ENCODE peak calls at places on chromosomes 2 and 18, in four cellular contexts. Y is PC-9, T is GM12878, A is PC-3. Z is an unnamed sample. For H3K36me3 and H3K4me1, the result is how much of the 10 kb centered on the place peaks cover.

GRCh38 chr2:163571423-163572102 is 164.2 kb downstream of the FIGN start:
- DNase-seq in Y (no peak), T (no peak), A (no peak), Z (no peak)

GRCh38 chr2:137813176-137813575 is 151.1 kb upstream of the HNMT start:
- DNase-seq in Y (no peak), T (no peak), A (no peak), Z (no peak)

GRCh38 chr18:38909972-38910371 is 1344.4 kb upstream of the CELF4 start:
- DNase-seq in Y (no peak), T (no peak), A (peak), Z (peak)

GRCh38 chr2:231743376-231744116 is 35.2 kb downstream of the PTMA start:
- DNase-seq in Y (no peak), T (no peak), A (no peak), Z (no peak)

GRCh38 chr2:149409506-149409905 is 79.1 kb downstream of the LYPD6 start:
- DNase-seq in Y (no peak), T (no peak), A (no peak), Z (no peak)

GRCh38 chr2:227163445-227163997 is 484 bp downstream of the COL4A4 start:
- DNase-seq in Y (no peak), T (no peak), A (no peak), Z (no peak)

GRCh38 chr2:103144837-103145236 is 383.0 kb downstream of the TMEM182 start:
- DNase-seq in Y (no peak), T (no peak), A (no peak), Z (no peak)

GRCh38 chr2:95077521-95077807 is 44.1 kb downstream of the MRPS5 start:
- DNase-seq in Y (peak), T (no peak), A (peak), Z (peak)

GRCh38 chr2:102224824-102225739 is 38.3 kb downstream of the IL1RL2 start:
- DNase-seq in Y (no peak), T (no peak), A (no peak), Z (no peak)

GRCh38 chr2:174771631-174772491 is 7.6 kb upstream of the CHRNA1 start:
- DNase-seq in Y (peak), T (no peak), A (peak), Z (peak)

GRCh38 chr18:11839556-11839955 is 11.7 kb upstream of the CHMP1B start:
- DNase-seq in Y (no peak), T (no peak), A (no peak), Z (no peak)

GRCh38 chr2:15983496-15983895 is 43.1 kb downstream of the MYCN start:
- DNase-seq in Y (no peak), T (no peak), A (no peak), Z (no peak)

GRCh38 chr2:20506281-20506685 is 59.4 kb downstream of the RHOB start:
- DNase-seq in Y (no peak), T (no peak), A (peak), Z (peak)

GRCh38 chr2:196413821-196414274 is 225.7 kb upstream of the CCDC150 start:
- DNase-seq in Y (no peak), T (peak), A (no peak), Z (no peak)

GRCh38 chr18:63970803-63971191 is 916 bp downstream of the SERPINB8 start:
- DNase-seq in Y (peak), T (no peak), A (peak), Z (peak)

GRCh38 chr2:212097001-212097400 is 441.6 kb downstream of the ERBB4 start:
- DNase-seq in Y (no peak), T (no peak), A (no peak), Z (no peak)

GRCh38 chr2:58283931-58284330 is 42.8 kb upstream of the FANCL start:
- DNase-seq in Y (no peak), T (no peak), A (no peak), Z (no peak)

GRCh38 chr18:49844903-49845302 is 31.6 kb upstream of the ACAA2 start:
- DNase-seq in Y (no peak), T (no peak), A (no peak), Z (no peak)

GRCh38 chr2:42835577-42836371 is 43.4 kb upstream of the HAAO start:
- DNase-seq in Y (peak), T (no peak), A (peak), Z (peak)

GRCh38 chr2:237858294-237859081 is 935 bp upstream of the RAMP1 start:
- DNase-seq in Y (peak), T (peak), A (peak), Z (peak)

GRCh38 chr2:132670104-132670960 is at the start of gene LYPD1:
- DNase-seq in Y (peak), T (no peak), A (peak), Z (peak)

GRCh38 chr2:205781244-205781643 is 98.9 kb downstream of the NRP2 start:
- DNase-seq in Y (no peak), T (no peak), A (no peak), Z (no peak)

GRCh38 chr2:218008060-218009040 is 5.6 kb upstream of the TNS1 start:
- DNase-seq in Y (no peak), T (no peak), A (no peak), Z (peak)

GRCh38 chr2:64685430-64685829 is 31.7 kb upstream of the SERTAD2 start:
- DNase-seq in Y (peak), T (no peak), A (peak), Z (peak)

GRCh38 chr18:44651453-44651852 is 29.2 kb upstream of the SETBP1 start:
- DNase-seq in Y (peak), T (no peak), A (peak), Z (peak)

GRCh38 chr18:11671156-11671555 is 17.9 kb upstream of the GNAL start:
- DNase-seq in Y (no peak), T (no peak), A (no peak), Z (no peak)

GRCh38 chr2:240570531-240571313 is 2.4 kb downstream of the RNPEPL1 start:
- DNase-seq in Y (no peak), T (no peak), A (no peak), Z (no peak)

GRCh38 chr18:47968006-47968676 is 37.7 kb upstream of the SMAD2 start:
- DNase-seq in Y (peak), T (no peak), A (no peak), Z (no peak)

GRCh38 chr18:46733872-46734271 is 23.0 kb downstream of the ST8SIA5 start:
- DNase-seq in Y (no peak), T (no peak), A (no peak), Z (no peak)

GRCh38 chr2:10300997-10301945 is 1.4 kb upstream of the HPCAL1 start:
- DNase-seq in Y (no peak), T (no peak), A (no peak), Z (no peak)

GRCh38 chr2:99153921-99154604 is 679 bp downstream of the TSGA10 start:
- DNase-seq in Y (no peak), T (no peak), A (peak), Z (peak)

GRCh38 chr18:46497129-46497528 is 159.9 kb downstream of the LOXHD1 start:
- DNase-seq in Y (no peak), T (no peak), A (peak), Z (peak)

GRCh38 chr2:238565031-238565430 is 138.3 kb downstream of the ASB1 start:
- DNase-seq in Y (no peak), T (no peak), A (no peak), Z (no peak)

GRCh38 chr18:45084207-45084606 is 403.5 kb downstream of the SETBP1 start:
- DNase-seq in Y (no peak), T (no peak), A (no peak), Z (no peak)

DNA sequence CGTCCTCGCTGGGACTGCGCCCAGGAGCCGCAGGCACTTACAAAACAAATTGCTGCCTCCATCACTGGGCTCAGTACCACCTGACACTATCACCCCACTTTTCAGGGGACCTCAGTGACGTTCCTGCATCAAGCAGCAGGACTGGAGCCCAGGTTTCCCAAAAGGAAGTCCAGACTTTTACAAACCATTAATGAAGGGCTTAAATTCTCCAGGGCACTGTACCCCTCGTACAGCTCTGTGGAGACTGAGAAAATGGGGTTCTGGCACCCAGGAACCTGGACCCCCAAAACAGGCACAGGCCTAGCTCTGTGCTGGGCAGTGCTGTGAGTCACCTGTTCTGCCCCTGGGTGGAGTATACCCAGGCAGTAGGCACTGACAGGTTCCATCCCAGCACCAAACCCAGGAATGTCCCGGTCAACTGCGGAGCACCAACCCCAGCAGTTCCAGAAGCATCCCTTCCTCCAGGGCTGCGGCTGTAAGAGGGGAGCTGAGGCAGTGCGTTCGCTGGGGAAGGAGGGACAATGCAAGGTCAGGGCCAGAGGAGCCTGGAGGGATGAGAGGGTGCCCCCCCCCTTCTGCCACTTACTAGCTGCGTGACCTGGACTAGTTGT is 24.6 kb upstream of the NOTO start:
- DNase-seq in Y (no peak), T (no peak), A (no peak), Z (no peak)
- TF ChIP-seq EZH2 in Y (no peak), T (no peak), A (no peak), Z (no peak)

DNA sequence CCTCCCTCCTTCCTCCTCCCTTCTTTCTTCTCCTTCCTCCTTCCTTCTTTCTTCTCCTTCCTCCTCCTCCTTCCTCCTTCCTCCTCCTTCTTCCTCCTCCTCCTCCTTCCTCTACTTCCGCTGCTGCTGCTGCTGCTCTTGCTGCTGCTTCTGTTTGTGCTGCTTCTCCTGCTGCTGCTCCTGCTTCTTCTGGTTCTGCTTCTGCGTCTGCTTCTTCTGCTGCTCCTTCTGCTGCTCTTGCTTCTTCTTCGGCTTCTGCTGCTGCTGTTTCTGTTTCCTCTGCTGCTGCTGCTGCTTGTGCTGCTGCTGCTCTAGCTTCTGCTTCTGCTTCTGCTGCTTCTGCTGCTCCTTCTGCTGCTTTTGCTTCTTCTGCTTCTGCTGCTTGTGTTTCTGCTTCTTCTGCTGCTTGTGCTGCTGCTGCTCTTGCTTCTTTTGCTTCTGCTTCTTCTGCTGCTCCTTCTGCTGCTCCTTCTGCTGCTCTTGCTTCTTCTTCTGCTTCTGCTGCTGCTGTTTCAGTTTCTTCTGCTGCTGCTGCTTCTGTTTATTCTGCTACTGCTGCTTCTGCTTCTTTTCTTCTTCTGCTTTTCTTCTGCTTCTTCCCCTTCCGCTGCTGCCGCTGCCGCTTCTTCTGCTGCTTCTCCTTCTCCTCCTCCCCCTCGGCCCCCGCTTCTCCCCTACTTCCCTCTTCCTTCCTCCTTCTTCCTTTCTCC is 8.6 kb downstream of the SNRNP27 start:
- DNase-seq in Y (no peak), T (peak), A (no peak), Z (no peak)
- H3K36me3 ChIP-seq in Y (under half), T (under half), A (half or more), Z (under half)

GRCh38 chr2:215615067-215615828 is 179.4 kb upstream of the FN1 start:
- DNase-seq in Y (no peak), T (no peak), A (no peak), Z (no peak)
- H3K4me1 ChIP-seq in Y (under half), T (under half), A (under half), Z (under half)

DNA sequence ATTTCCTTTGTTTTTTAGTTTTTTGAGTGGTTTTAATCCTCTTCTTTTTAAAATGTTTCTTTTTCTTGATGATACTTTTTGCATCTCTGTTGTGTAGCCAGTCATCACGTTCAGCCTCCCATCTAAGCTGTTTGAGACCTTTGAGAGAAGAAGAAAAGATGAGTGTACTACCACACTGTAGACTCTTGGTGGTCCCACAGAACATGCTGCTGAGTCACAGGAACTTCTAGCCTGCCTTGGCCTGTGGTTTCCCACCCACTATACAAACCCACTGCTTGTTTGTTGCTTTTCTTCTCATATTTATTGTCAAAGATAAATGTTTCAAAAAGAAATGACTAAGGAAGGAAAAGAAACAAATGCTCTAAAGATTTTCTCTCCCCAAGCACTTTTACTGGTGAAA is 5.5 kb downstream of the CEBPZOS start:
- DNase-seq in Y (no peak), T (no peak), A (no peak), Z (peak)
- TF ChIP-seq EZH2 in Y (no peak), T (no peak), A (no peak), Z (no peak)

GRCh38 chr2:46369783-46370182 is 72.6 kb downstream of the EPAS1 start:
- DNase-seq in Y (no peak), T (no peak), A (no peak), Z (no peak)
- H3K36me3 ChIP-seq in Y (half or more), T (under half), A (under half), Z (under half)

GRCh38 chr2:68428746-68429145 is 38.3 kb downstream of the FBXO48 start:
- DNase-seq in Y (no peak), T (no peak), A (no peak), Z (no peak)

GRCh38 chr2:68428132-68428531 is 39.0 kb downstream of the FBXO48 start:
- DNase-seq in Y (no peak), T (no peak), A (no peak), Z (no peak)

GRCh38 chr2:68426446-68426845 is 40.6 kb downstream of the FBXO48 start:
- DNase-seq in Y (no peak), T (no peak), A (no peak), Z (no peak)

GRCh38 chr2:68425503-68425902 is 41.6 kb downstream of the FBXO48 start:
- DNase-seq in Y (no peak), T (no peak), A (no peak), Z (no peak)

GRCh38 chr2:68426885-68427579 is 40.1 kb downstream of the FBXO48 start:
- DNase-seq in Y (no peak), T (no peak), A (peak), Z (no peak)
- H3K4me1 ChIP-seq in Y (under half), T (half or more), A (under half), Z (under half)

DNA sequence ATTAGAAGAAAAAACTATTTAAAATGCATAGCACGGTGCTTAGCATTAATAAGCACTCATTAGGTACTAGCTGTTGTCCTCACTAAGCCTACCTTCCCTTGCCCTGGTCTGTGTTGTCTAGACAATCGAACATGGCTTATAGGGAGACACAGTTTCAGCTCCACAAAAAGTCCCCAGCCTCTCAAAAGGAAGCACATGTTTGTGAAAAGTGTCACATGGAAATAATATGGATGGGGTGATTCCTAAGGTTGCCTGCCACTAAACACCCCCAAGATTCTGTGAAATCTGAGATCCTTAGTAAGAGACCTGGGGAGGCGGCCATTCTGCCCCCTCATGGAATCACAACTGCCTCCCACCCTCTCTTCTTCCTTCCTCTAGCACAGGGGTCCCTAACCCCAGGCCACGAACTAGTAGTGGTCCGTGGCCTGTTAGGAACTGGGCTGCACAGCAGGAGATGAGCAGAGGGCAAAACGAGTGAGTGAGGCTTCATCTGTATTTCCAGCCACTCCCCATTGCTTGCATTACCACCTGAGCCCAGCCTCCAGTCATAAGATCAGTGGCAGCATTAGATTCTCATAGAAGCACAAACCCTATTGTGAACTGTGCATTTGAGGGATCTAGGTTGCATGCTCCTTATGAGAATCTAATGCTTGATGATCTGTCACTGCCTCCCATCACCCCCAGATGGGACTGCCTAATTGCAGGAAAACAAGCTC is 59.6 kb upstream of the NDUFV2 start:
- DNase-seq in Y (no peak), T (no peak), A (no peak), Z (no peak)
- TF ChIP-seq EZH2 in Y (no peak), T (no peak), A (no peak), Z (no peak)

GRCh38 chr18:21546423-21546822 is 54.1 kb downstream of the ESCO1 start:
- DNase-seq in Y (no peak), T (no peak), A (no peak), Z (no peak)

GRCh38 chr18:21548647-21549046 is 51.9 kb downstream of the ESCO1 start:
- DNase-seq in Y (no peak), T (no peak), A (no peak), Z (no peak)

GRCh38 chr18:21550510-21550970 is 50.0 kb downstream of the ESCO1 start:
- DNase-seq in Y (no peak), T (no peak), A (no peak), Z (no peak)
- H3K36me3 ChIP-seq in Y (under half), T (under half), A (under half), Z (under half)

GRCh38 chr2:108613261-108614042 is 79.2 kb downstream of the LIMS1 start:
- DNase-seq in Y (no peak), T (no peak), A (peak), Z (no peak)
- H3K4me1 ChIP-seq in Y (under half), T (half or more), A (half or more), Z (under half)

Z was measured in fibroblast of lung.